ENCODE peak calls at places on chromosomes 5 and 9, in nine cellular contexts. One of them, this sample, is unnamed.

GRCh38 chr9:119451426-119451825 is 82.2 kb upstream of the BRINP1 start:
- DNase-seq in GM23338: no peak
- DNase-seq in foreskin fibroblast: no peak
- DNase-seq in choroid plexus epithelial cell: no peak
- DNase-seq in Calu3: no peak
- DNase-seq in mucosa of descending colon: no peak
- DNase-seq in Peyer's patch: no peak
- DNase-seq in upper lobe of right lung: no peak
- DNase-seq in ovary: no peak
- DNase-seq in this sample: no peak

GRCh38 chr5:124927735-124928134 is 181.3 kb upstream of the ZNF608 start:
- DNase-seq in upper lobe of right lung: no peak
- DNase-seq in ovary: no peak
- DNase-seq in Calu3: no peak
- DNase-seq in foreskin fibroblast: peak
- DNase-seq in mucosa of descending colon: no peak
- DNase-seq in choroid plexus epithelial cell: peak
- DNase-seq in GM23338: no peak
- DNase-seq in Peyer's patch: no peak
- DNase-seq in this sample: no peak

GRCh38 chr9:100170556-100170955 is 71.5 kb downstream of the INVS start:
- DNase-seq in choroid plexus epithelial cell: peak
- DNase-seq in ovary: no peak
- DNase-seq in Calu3: no peak
- DNase-seq in foreskin fibroblast: no peak
- DNase-seq in GM23338: no peak
- DNase-seq in Peyer's patch: no peak
- DNase-seq in mucosa of descending colon: no peak
- DNase-seq in upper lobe of right lung: no peak
- DNase-seq in this sample: no peak

GRCh38 chr9:126723807-126724172 is 81.0 kb upstream of the ZBTB43 start:
- DNase-seq in Calu3: no peak
- DNase-seq in GM23338: peak
- DNase-seq in choroid plexus epithelial cell: peak
- DNase-seq in mucosa of descending colon: no peak
- DNase-seq in Peyer's patch: no peak
- DNase-seq in upper lobe of right lung: no peak
- DNase-seq in foreskin fibroblast: no peak
- DNase-seq in ovary: no peak
- DNase-seq in this sample: no peak

GRCh38 chr5:181100121-181101015 is 30.6 kb downstream of the OR2V1 start:
- DNase-seq in Calu3: no peak
- DNase-seq in Peyer's patch: peak
- DNase-seq in mucosa of descending colon: no peak
- DNase-seq in GM23338: peak
- DNase-seq in upper lobe of right lung: peak
- DNase-seq in foreskin fibroblast: peak
- DNase-seq in ovary: no peak
- DNase-seq in choroid plexus epithelial cell: peak
- DNase-seq in this sample: no peak

GRCh38 chr9:89312154-89312616 is 1.2 kb downstream of the CKS2 start:
- DNase-seq in ovary: no peak
- DNase-seq in foreskin fibroblast: peak
- DNase-seq in mucosa of descending colon: no peak
- DNase-seq in Peyer's patch: no peak
- DNase-seq in Calu3: no peak
- DNase-seq in choroid plexus epithelial cell: peak
- DNase-seq in upper lobe of right lung: no peak
- DNase-seq in GM23338: peak
- DNase-seq in this sample: no peak

GRCh38 chr9:130395810-130396435 is 48.8 kb upstream of the ASS1 start:
- DNase-seq in Calu3: no peak
- DNase-seq in Peyer's patch: no peak
- DNase-seq in mucosa of descending colon: no peak
- DNase-seq in foreskin fibroblast: no peak
- DNase-seq in GM23338: no peak
- DNase-seq in ovary: no peak
- DNase-seq in upper lobe of right lung: no peak
- DNase-seq in choroid plexus epithelial cell: no peak
- DNase-seq in this sample: no peak

GRCh38 chr5:109882546-109882945 is 192.8 kb downstream of the MAN2A1 start:
- DNase-seq in foreskin fibroblast: no peak
- DNase-seq in mucosa of descending colon: no peak
- DNase-seq in Calu3: no peak
- DNase-seq in choroid plexus epithelial cell: no peak
- DNase-seq in GM23338: no peak
- DNase-seq in Peyer's patch: no peak
- DNase-seq in upper lobe of right lung: no peak
- DNase-seq in ovary: no peak
- DNase-seq in this sample: no peak

GRCh38 chr9:133564451-133564850 is 29.9 kb downstream of the ADAMTSL2 start:
- DNase-seq in choroid plexus epithelial cell: no peak
- DNase-seq in upper lobe of right lung: no peak
- DNase-seq in ovary: no peak
- DNase-seq in GM23338: no peak
- DNase-seq in Calu3: no peak
- DNase-seq in Peyer's patch: no peak
- DNase-seq in foreskin fibroblast: no peak
- DNase-seq in mucosa of descending colon: no peak
- DNase-seq in this sample: no peak
- TF ChIP-seq CTCF in choroid plexus epithelial cell: no peak
- TF ChIP-seq CTCF in upper lobe of right lung: no peak
- TF ChIP-seq CTCF in ovary: no peak
- TF ChIP-seq CTCF in GM23338: no peak
- TF ChIP-seq CTCF in Calu3: no peak
- TF ChIP-seq CTCF in Peyer's patch: no peak
- TF ChIP-seq CTCF in foreskin fibroblast: no peak
- TF ChIP-seq CTCF in mucosa of descending colon: no peak
- TF ChIP-seq CTCF in this sample: no peak

DNA sequence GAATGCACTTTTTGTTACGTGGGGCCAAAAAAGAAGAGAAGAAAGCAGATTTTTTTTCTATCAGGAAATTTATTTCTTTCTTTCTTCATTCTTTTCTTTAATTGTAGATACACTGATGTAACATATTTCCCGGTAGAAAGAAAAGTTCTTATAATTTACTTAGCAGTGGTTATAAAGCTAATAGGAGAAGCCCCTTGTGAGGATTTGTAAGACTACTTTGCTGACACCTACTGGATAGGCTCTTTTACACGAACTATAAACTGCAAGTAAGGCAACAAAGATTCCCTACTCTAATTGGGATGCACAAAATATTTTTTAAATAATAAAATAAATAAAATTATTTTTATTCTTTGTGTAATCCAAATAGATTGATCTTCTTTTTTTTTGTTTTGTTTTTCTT is 284.4 kb downstream of the DNAH5 start:
- DNase-seq in Calu3: no peak
- DNase-seq in Peyer's patch: no peak
- DNase-seq in foreskin fibroblast: no peak
- DNase-seq in choroid plexus epithelial cell: peak
- DNase-seq in GM23338: peak
- DNase-seq in upper lobe of right lung: no peak
- DNase-seq in ovary: no peak
- DNase-seq in mucosa of descending colon: no peak
- DNase-seq in this sample: no peak
- TF ChIP-seq CTCF in Calu3: no peak
- TF ChIP-seq CTCF in Peyer's patch: no peak
- TF ChIP-seq CTCF in foreskin fibroblast: peak
- TF ChIP-seq CTCF in choroid plexus epithelial cell: no peak
- TF ChIP-seq CTCF in GM23338: peak
- TF ChIP-seq CTCF in upper lobe of right lung: no peak
- TF ChIP-seq CTCF in ovary: no peak
- TF ChIP-seq CTCF in mucosa of descending colon: no peak
- TF ChIP-seq CTCF in this sample: no peak

GRCh38 chr5:13325765-13326164 is 618.7 kb downstream of the DNAH5 start:
- DNase-seq in mucosa of descending colon: no peak
- DNase-seq in Peyer's patch: no peak
- DNase-seq in ovary: no peak
- DNase-seq in GM23338: no peak
- DNase-seq in foreskin fibroblast: no peak
- DNase-seq in upper lobe of right lung: no peak
- DNase-seq in Calu3: no peak
- DNase-seq in choroid plexus epithelial cell: no peak
- DNase-seq in this sample: no peak
- TF ChIP-seq CTCF in mucosa of descending colon: no peak
- TF ChIP-seq CTCF in Peyer's patch: no peak
- TF ChIP-seq CTCF in ovary: no peak
- TF ChIP-seq CTCF in GM23338: no peak
- TF ChIP-seq CTCF in foreskin fibroblast: no peak
- TF ChIP-seq CTCF in upper lobe of right lung: no peak
- TF ChIP-seq CTCF in Calu3: no peak
- TF ChIP-seq CTCF in choroid plexus epithelial cell: no peak
- TF ChIP-seq CTCF in this sample: no peak

DNA sequence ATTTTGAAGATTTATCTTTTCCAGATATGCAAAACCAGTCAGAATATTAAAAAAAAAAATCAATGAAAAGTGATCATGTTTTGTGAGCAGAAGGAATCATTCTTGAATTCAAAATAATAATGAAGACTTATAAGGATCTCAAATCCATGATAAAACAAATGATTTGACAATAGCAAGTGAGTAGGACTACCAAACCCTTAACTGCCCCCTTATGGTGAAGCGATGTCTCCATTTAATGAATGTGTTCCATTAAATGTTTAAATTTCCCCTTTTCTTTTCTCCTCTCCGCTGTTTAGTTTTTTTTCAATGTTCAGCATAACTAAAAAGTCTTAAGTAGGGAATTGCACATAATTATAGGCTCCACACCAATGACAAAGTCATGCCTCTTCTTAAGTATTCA is 12.2 kb upstream of the MARCHF3 start:
- DNase-seq in choroid plexus epithelial cell: peak
- DNase-seq in Peyer's patch: no peak
- DNase-seq in upper lobe of right lung: no peak
- DNase-seq in GM23338: peak
- DNase-seq in mucosa of descending colon: no peak
- DNase-seq in foreskin fibroblast: peak
- DNase-seq in ovary: no peak
- DNase-seq in Calu3: no peak
- DNase-seq in this sample: no peak
- TF ChIP-seq CTCF in choroid plexus epithelial cell: peak
- TF ChIP-seq CTCF in Peyer's patch: no peak
- TF ChIP-seq CTCF in upper lobe of right lung: peak
- TF ChIP-seq CTCF in GM23338: peak
- TF ChIP-seq CTCF in mucosa of descending colon: no peak
- TF ChIP-seq CTCF in foreskin fibroblast: peak
- TF ChIP-seq CTCF in ovary: no peak
- TF ChIP-seq CTCF in Calu3: no peak
- TF ChIP-seq CTCF in this sample: no peak

GRCh38 chr5:123921193-123921592 is 409.2 kb downstream of the CSNK1G3 start:
- DNase-seq in mucosa of descending colon: no peak
- DNase-seq in Peyer's patch: no peak
- DNase-seq in GM23338: no peak
- DNase-seq in upper lobe of right lung: no peak
- DNase-seq in foreskin fibroblast: no peak
- DNase-seq in Calu3: no peak
- DNase-seq in choroid plexus epithelial cell: no peak
- DNase-seq in ovary: no peak
- DNase-seq in this sample: no peak
- TF ChIP-seq CTCF in mucosa of descending colon: no peak
- TF ChIP-seq CTCF in Peyer's patch: no peak
- TF ChIP-seq CTCF in GM23338: no peak
- TF ChIP-seq CTCF in upper lobe of right lung: no peak
- TF ChIP-seq CTCF in foreskin fibroblast: no peak
- TF ChIP-seq CTCF in Calu3: no peak
- TF ChIP-seq CTCF in choroid plexus epithelial cell: no peak
- TF ChIP-seq CTCF in ovary: no peak
- TF ChIP-seq CTCF in this sample: no peak

This sample was measured in left lung.